ENCODE peak calls at places on chromosomes 7 and 10, in seven cellular contexts. G, X, H, P, E, R and L are unnamed samples.

GRCh38 chr7:91852263-91852741 is 28.2 kb downstream of the MTERF1 start:
- DNase-seq in R (no peak), G (peak; percentile 16), H (no peak), P (peak; percentile 15), X (peak; percentile 5), E (no peak), L (peak; percentile 31)

GRCh38 chr7:100157334-100158228 is 942 bp downstream of the TRAPPC14 start:
- DNase-seq in H (no peak), E (no peak), P (peak; percentile 69), X (no peak), R (peak; percentile 41), G (peak; percentile 50), L (peak; percentile 74)

GRCh38 chr7:17530741-17531417 is 232.4 kb downstream of the AHR start:
- DNase-seq in H (no peak), R (no peak), P (peak; percentile 23), E (no peak), G (no peak), X (no peak), L (no peak)

GRCh38 chr10:24114561-24114960 is 94.4 kb upstream of the KIAA1217 start:
- DNase-seq in P (no peak), R (no peak), E (no peak), G (no peak), X (no peak), H (no peak), L (no peak)

GRCh38 chr10:49359349-49360231 is 36.3 kb downstream of the DRGX start:
- DNase-seq in G (no peak), R (no peak), E (peak; percentile 39), H (peak; percentile 41), P (peak; percentile 56), X (no peak), L (peak; percentile 38)

GRCh38 chr7:150944066-150945042 is 33.8 kb downstream of the KCNH2 start:
- DNase-seq in P (no peak), E (no peak), G (no peak), X (no peak), R (no peak), H (no peak), L (no peak)

GRCh38 chr7:157267956-157268355 is 68.8 kb upstream of the DNAJB6 start:
- DNase-seq in P (no peak), E (no peak), H (no peak), R (no peak), G (no peak), X (no peak), L (no peak)

GRCh38 chr10:72134785-72135765 is 46.7 kb upstream of the SPOCK2 start:
- DNase-seq in X (no peak), G (no peak), H (no peak), R (no peak), E (no peak), P (no peak), L (no peak)

GRCh38 chr10:78623577-78624215 is 445.1 kb upstream of the ZMIZ1 start:
- DNase-seq in X (no peak), G (no peak), H (no peak), E (no peak), P (peak; percentile 33), R (no peak), L (peak; percentile 87)

GRCh38 chr7:159065151-159065550 is 79.5 kb downstream of the VIPR2 start:
- DNase-seq in P (no peak), R (peak; percentile 81), E (no peak), G (no peak), X (no peak), H (peak; percentile 69), L (no peak)

GRCh38 chr10:104337985-104338735 is at the start of gene ITPRIP:
- DNase-seq in P (peak; percentile 88), R (peak; percentile 84), X (peak; percentile 75), G (peak; percentile 70), H (peak; percentile 82), E (peak; percentile 68), L (peak; percentile 93)

GRCh38 chr10:106560925-106561640 is 603.4 kb downstream of the SORCS1 start:
- DNase-seq in H (no peak), X (no peak), G (no peak), R (no peak), E (no peak), P (peak; percentile 82), L (peak; percentile 73)

GRCh38 chr10:71501402-71501801 is 104.7 kb downstream of the CDH23 start:
- DNase-seq in R (no peak), P (no peak), E (no peak), X (no peak), H (no peak), G (no peak), L (no peak)

GRCh38 chr10:43945908-43946307 is 297.2 kb upstream of the ZNF32 start:
- DNase-seq in X (no peak), G (no peak), P (no peak), R (no peak), H (no peak), E (no peak), L (no peak)

GRCh38 chr7:30321992-30322637 is 37.7 kb downstream of the ZNRF2 start:
- DNase-seq in P (peak; percentile 35), R (no peak), X (peak; percentile 17), E (no peak), H (no peak), G (no peak), L (peak; percentile 69)

GRCh38 chr7:41964354-41964753 is 261.5 kb upstream of the INHBA start:
- DNase-seq in H (no peak), R (no peak), X (no peak), E (no peak), G (no peak), P (no peak), L (no peak)

GRCh38 chr7:77415822-77416620 is at the start of gene GSAP:
- DNase-seq in X (peak; percentile 17), R (peak; percentile 83), H (peak; percentile 78), P (peak; percentile 53), E (peak; percentile 57), G (no peak), L (peak; percentile 70)

GRCh38 chr10:98194633-98195032 is 60.2 kb downstream of the R3HCC1L start:
- DNase-seq in P (no peak), G (no peak), H (no peak), X (no peak), E (no peak), R (no peak), L (no peak)

GRCh38 chr7:157383868-157384267 is 47.1 kb downstream of the DNAJB6 start:
- DNase-seq in G (no peak), H (no peak), P (no peak), E (no peak), R (no peak), X (no peak), L (no peak)

GRCh38 chr7:55271661-55272060 is 93.5 kb upstream of the LANCL2 start:
- DNase-seq in X (no peak), R (no peak), H (no peak), E (no peak), G (no peak), P (no peak), L (no peak)

GRCh38 chr7:83410989-83411591 is 237.8 kb downstream of the SEMA3E start:
- DNase-seq in E (no peak), H (no peak), G (peak; percentile 16), P (peak; percentile 41), X (no peak), R (no peak), L (peak; percentile 76)

GRCh38 chr10:30413996-30414576 is 19.9 kb upstream of the MAP3K8 start:
- DNase-seq in X (no peak), E (no peak), H (no peak), R (no peak), P (peak; percentile 60), G (peak; percentile 58), L (peak; percentile 83)

GRCh38 chr10:45505336-45505735 is 131.3 kb downstream of the ALOX5 start:
- DNase-seq in R (no peak), H (no peak), E (no peak), P (no peak), X (no peak), G (no peak), L (no peak)

GRCh38 chr7:158612546-158612945 is 24.9 kb upstream of the PTPRN2 start:
- DNase-seq in R (no peak), X (no peak), G (no peak), E (no peak), H (no peak), P (no peak), L (no peak)